ENCODE peak calls at places on chromosomes 5 and 9, in five cellular contexts. Y, Q, X, G and S are unnamed samples.

GRCh38 chr9:96478829-96479371 is 28.9 kb downstream of the HABP4 start:
- DNase-seq in Y (no peak), Q (no peak), X (no peak), G (no peak), S (no peak)

GRCh38 chr9:83992407-83992806 is 11.8 kb downstream of the RMI1 start:
- DNase-seq in Y (no peak), Q (no peak), X (peak; percentile 84), G (peak; percentile 51), S (no peak)

GRCh38 chr9:121660876-121661275 is 9.4 kb downstream of the DAB2IP start:
- DNase-seq in Y (no peak), Q (no peak), X (no peak), G (no peak), S (no peak)

GRCh38 chr5:75601567-75601966 is 9.7 kb upstream of the ANKDD1B start:
- DNase-seq in Y (no peak), Q (no peak), X (no peak), G (no peak), S (no peak)

GRCh38 chr5:62042007-62042406 is 264.0 kb upstream of the KIF2A start:
- DNase-seq in Y (no peak), Q (no peak), X (no peak), G (no peak), S (no peak)

GRCh38 chr9:131608469-131609115 is 63.3 kb downstream of the PRRT1B start:
- DNase-seq in Y (no peak), Q (peak; percentile 63), X (peak; percentile 75), G (no peak), S (peak; percentile 67)

GRCh38 chr9:2745560-2746380 is 28.5 kb downstream of the KCNV2 start:
- DNase-seq in Y (peak; percentile 41), Q (no peak), X (no peak), G (no peak), S (no peak)

GRCh38 chr9:127567119-127567897 is 44.8 kb upstream of the STXBP1 start:
- DNase-seq in Y (peak; percentile 70), Q (no peak), X (no peak), G (peak; percentile 73), S (peak; percentile 61)

GRCh38 chr5:116358911-116359418 is 215.7 kb downstream of the SEMA6A start:
- DNase-seq in Y (no peak), Q (no peak), X (no peak), G (no peak), S (no peak)

GRCh38 chr9:128282500-128282899 is 6.4 kb downstream of the SWI5 start:
- DNase-seq in Y (no peak), Q (no peak), X (no peak), G (no peak), S (no peak)

GRCh38 chr5:36607114-36607561 is 732 bp downstream of the SLC1A3 start:
- DNase-seq in Y (no peak), Q (no peak), X (no peak), G (no peak), S (peak; percentile 7)

GRCh38 chr5:67305913-67306710 is 109.5 kb upstream of the CD180 start:
- DNase-seq in Y (no peak), Q (no peak), X (no peak), G (no peak), S (no peak)

GRCh38 chr9:79667716-79668458 is 96.1 kb downstream of the TLE4 start:
- DNase-seq in Y (no peak), Q (no peak), X (peak; percentile 38), G (no peak), S (peak; percentile 25)

GRCh38 chr5:173547579-173547978 is 68.9 kb downstream of the BOD1 start:
- DNase-seq in Y (no peak), Q (no peak), X (no peak), G (no peak), S (no peak)

GRCh38 chr9:36136277-36136893 is at the start of gene GLIPR2:
- DNase-seq in Y (peak; percentile 92), Q (no peak), X (peak; percentile 18), G (peak; percentile 78), S (peak; percentile 77)

GRCh38 chr9:34328500-34328982 is 527 bp downstream of the KIF24 start:
- DNase-seq in Y (no peak), Q (no peak), X (no peak), G (peak; percentile 62), S (no peak)

GRCh38 chr5:179422840-179423523 is 77.7 kb upstream of the ADAMTS2 start:
- DNase-seq in Y (peak; percentile 20), Q (no peak), X (no peak), G (no peak), S (no peak)

GRCh38 chr5:168346417-168346816 is 55.0 kb downstream of the WWC1 start:
- DNase-seq in Y (no peak), Q (no peak), X (no peak), G (no peak), S (no peak)

GRCh38 chr5:167797933-167798332 is 493.5 kb upstream of the WWC1 start:
- DNase-seq in Y (no peak), Q (no peak), X (no peak), G (no peak), S (no peak)

DNA sequence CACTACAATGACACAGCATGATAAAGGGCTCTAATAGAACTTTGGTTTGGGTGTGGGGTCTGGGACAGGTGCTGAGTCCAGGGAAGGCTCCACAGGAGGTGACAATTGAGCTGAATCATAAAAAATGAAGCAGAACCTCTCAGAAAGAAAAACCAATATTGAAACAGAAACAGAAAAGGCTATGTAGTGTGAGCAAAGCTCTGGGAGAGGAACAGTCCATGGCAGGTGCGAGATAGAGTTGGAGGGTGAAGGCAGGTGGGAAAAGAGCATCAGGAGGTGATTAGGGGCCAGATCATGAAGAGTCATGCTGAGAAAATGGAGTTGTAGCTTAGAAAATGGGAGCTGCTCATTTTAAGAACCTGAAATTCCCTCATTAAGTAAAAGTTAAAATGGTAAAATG is 164.9 kb downstream of the KCTD16 start:
- DNase-seq in Y (no peak), Q (no peak), X (no peak), G (no peak), S (no peak)
- TF ChIP-seq RFX5 in Y (no peak), Q (no peak), X (no peak), G (no peak), S (no peak)

GRCh38 chr5:14266171-14266570 is 123.0 kb downstream of the TRIO start:
- DNase-seq in Y (no peak), Q (no peak), X (no peak), G (no peak), S (no peak)

GRCh38 chr5:14264605-14265316 is 121.6 kb downstream of the TRIO start:
- DNase-seq in Y (peak; percentile 88), Q (peak; percentile 78), X (peak; percentile 78), G (peak; percentile 93), S (peak; percentile 88)

GRCh38 chr5:14267166-14267838 is 124.2 kb downstream of the TRIO start:
- DNase-seq in Y (no peak), Q (no peak), X (peak; percentile 25), G (peak; percentile 55), S (no peak)

GRCh38 chr5:14266686-14267085 is 123.5 kb downstream of the TRIO start:
- DNase-seq in Y (no peak), Q (no peak), X (no peak), G (peak; percentile 67), S (no peak)

GRCh38 chr5:14265574-14265973 is 122.4 kb downstream of the TRIO start:
- DNase-seq in Y (no peak), Q (no peak), X (peak; percentile 53), G (no peak), S (peak; percentile 70)
- TF ChIP-seq CHD2 in Y (no peak), Q (no peak), X (no peak), G (no peak), S (no peak)

DNA sequence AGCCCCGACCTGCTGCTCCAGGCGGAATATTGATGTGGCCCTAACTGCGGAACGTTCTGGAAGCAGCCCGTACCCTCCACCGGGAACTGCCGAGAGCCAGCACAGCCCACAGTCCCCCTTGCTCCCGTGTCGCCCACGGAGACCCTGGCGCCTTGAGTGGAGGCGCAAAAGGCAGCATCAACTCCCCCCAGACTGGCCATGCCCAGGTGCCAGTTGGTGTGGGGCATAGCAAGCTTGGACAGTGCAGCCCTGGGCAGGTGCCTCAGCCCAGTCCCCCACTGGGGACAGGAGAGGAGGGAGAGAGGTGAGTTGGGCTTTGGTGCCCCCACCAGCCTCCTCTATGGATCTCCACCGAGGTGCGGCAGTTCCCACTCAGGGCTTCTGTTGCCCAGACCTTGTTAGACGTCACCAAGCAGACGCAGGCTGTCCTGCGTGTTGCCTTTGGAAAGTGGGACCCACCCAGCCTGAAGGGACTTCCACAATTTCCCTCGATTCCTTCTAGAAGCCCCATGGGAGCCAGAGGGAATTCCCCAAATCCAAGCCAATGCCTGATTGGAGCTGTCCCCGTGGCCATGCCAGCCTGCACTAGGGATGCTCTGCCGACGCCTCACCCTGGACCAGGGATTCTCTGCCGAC is 19.8 kb upstream of the NRARP start:
- DNase-seq in Y (no peak), Q (no peak), X (no peak), G (no peak), S (no peak)
- TF ChIP-seq RFX5 in Y (no peak), Q (no peak), X (no peak), G (no peak), S (no peak)

DNA sequence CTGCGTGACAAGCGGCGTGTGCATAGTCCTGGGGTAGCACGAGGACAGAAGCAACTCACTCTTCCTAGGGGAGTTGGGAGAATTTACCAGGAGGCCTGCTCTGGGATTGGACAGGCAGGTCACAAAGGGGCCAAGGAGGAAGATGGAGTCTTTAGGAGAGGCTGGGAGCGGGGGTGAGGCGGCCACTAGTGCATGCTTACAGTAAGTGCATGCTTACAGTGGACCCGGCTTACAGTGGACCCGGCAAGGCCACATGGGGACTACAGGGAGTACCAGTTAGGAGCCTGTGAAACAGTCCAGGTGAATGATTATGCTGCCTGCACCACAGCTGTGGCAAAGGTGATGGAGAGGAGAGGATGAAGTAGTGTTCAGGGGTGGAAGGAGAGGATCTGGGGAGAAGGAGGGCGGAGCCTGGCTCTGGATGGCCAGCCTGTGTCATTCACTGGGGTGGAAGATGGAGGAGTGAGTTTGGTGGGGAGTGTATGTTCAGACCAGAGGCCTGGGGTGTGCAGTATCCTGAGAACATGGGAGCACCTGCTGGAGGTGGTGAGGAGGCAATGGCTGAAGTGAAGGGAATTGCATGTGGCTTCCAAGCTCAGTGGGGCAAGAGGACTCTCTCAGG is 78.7 kb downstream of the CRB2 start:
- DNase-seq in Y (peak; percentile 46), Q (peak; percentile 33), X (peak; percentile 12), G (peak; percentile 56), S (peak; percentile 56)
- TF ChIP-seq CHD2 in Y (no peak), Q (no peak), X (no peak), G (no peak), S (no peak)

GRCh38 chr5:10331341-10331796 is 22.1 kb upstream of the MARCHF6 start:
- DNase-seq in Y (no peak), Q (no peak), X (peak; percentile 89), G (no peak), S (no peak)

GRCh38 chr5:10328323-10328722 is 20.6 kb upstream of the CMBL start:
- DNase-seq in Y (no peak), Q (no peak), X (no peak), G (no peak), S (no peak)

GRCh38 chr5:10329808-10330481 is 22.2 kb upstream of the CMBL start:
- DNase-seq in Y (peak; percentile 42), Q (no peak), X (no peak), G (no peak), S (no peak)

GRCh38 chr5:10330511-10331105 is 22.9 kb upstream of the MARCHF6 start:
- DNase-seq in Y (no peak), Q (no peak), X (no peak), G (no peak), S (no peak)

GRCh38 chr5:10329421-10329807 is 21.7 kb upstream of the CMBL start:
- DNase-seq in Y (no peak), Q (no peak), X (no peak), G (no peak), S (no peak)
- TF ChIP-seq RFX5 in Y (no peak), Q (no peak), X (no peak), G (no peak), S (no peak)